ENCODE peak calls at places on chromosomes 2 and 18, in four cellular contexts. One of them, this sample, is unnamed. For H3K4me1, the result is how much of the 10 kb centered on the place peaks cover.

GRCh38 chr18:48073231-48073930 is 142.9 kb upstream of the SMAD2 start:
- DNase-seq in ovary: peak
- DNase-seq in transverse colon: no peak
- DNase-seq in psoas muscle: peak
- DNase-seq in this sample: no peak

GRCh38 chr2:46945671-46946070 is 30.1 kb upstream of the MCFD2 start:
- DNase-seq in ovary: no peak
- DNase-seq in transverse colon: no peak
- DNase-seq in psoas muscle: no peak
- DNase-seq in this sample: no peak

GRCh38 chr2:138239902-138240595 is 261.5 kb upstream of the SPOPL start:
- DNase-seq in ovary: no peak
- DNase-seq in transverse colon: no peak
- DNase-seq in psoas muscle: no peak
- DNase-seq in this sample: no peak

GRCh38 chr2:235917506-235917905 is 250.7 kb downstream of the GBX2 start:
- DNase-seq in ovary: no peak
- DNase-seq in transverse colon: no peak
- DNase-seq in psoas muscle: no peak
- DNase-seq in this sample: no peak

GRCh38 chr2:54456526-54457325 is 599 bp downstream of the SPTBN1 start:
- DNase-seq in ovary: peak
- DNase-seq in transverse colon: peak
- DNase-seq in psoas muscle: peak
- DNase-seq in this sample: no peak

GRCh38 chr2:102782916-102783315 is 21.1 kb downstream of the TMEM182 start:
- DNase-seq in ovary: no peak
- DNase-seq in transverse colon: no peak
- DNase-seq in psoas muscle: no peak
- DNase-seq in this sample: no peak

GRCh38 chr2:218009191-218010114 is 6.7 kb upstream of the TNS1 start:
- DNase-seq in ovary: peak
- DNase-seq in transverse colon: no peak
- DNase-seq in psoas muscle: no peak
- DNase-seq in this sample: no peak

GRCh38 chr2:237319887-237320286 is 94.1 kb downstream of the COL6A3 start:
- DNase-seq in ovary: no peak
- DNase-seq in transverse colon: no peak
- DNase-seq in psoas muscle: no peak
- DNase-seq in this sample: no peak

GRCh38 chr2:226063704-226064390 is 664.3 kb downstream of the NYAP2 start:
- DNase-seq in ovary: no peak
- DNase-seq in transverse colon: no peak
- DNase-seq in psoas muscle: no peak
- DNase-seq in this sample: no peak

GRCh38 chr2:136126527-136126926 is 8.6 kb upstream of the CXCR4 start:
- DNase-seq in ovary: no peak
- DNase-seq in transverse colon: no peak
- DNase-seq in psoas muscle: no peak
- DNase-seq in this sample: no peak

GRCh38 chr2:110097506-110098220 is 18.0 kb downstream of the MALL start:
- DNase-seq in ovary: no peak
- DNase-seq in transverse colon: peak
- DNase-seq in psoas muscle: no peak
- DNase-seq in this sample: no peak

GRCh38 chr18:68713791-68714190 is 1.1 kb downstream of the TMX3 start:
- DNase-seq in ovary: no peak
- DNase-seq in transverse colon: no peak
- DNase-seq in psoas muscle: no peak
- DNase-seq in this sample: no peak

GRCh38 chr2:951224-952006 is 766 bp downstream of the SNTG2 start:
- DNase-seq in ovary: no peak
- DNase-seq in transverse colon: no peak
- DNase-seq in psoas muscle: no peak
- DNase-seq in this sample: no peak

GRCh38 chr2:38581193-38582147 is 21.3 kb downstream of the HNRNPLL start:
- DNase-seq in ovary: peak
- DNase-seq in transverse colon: peak
- DNase-seq in psoas muscle: no peak
- DNase-seq in this sample: no peak

GRCh38 chr18:74476154-74476553 is 19.0 kb upstream of the DIPK1C start:
- DNase-seq in ovary: no peak
- DNase-seq in transverse colon: no peak
- DNase-seq in psoas muscle: no peak
- DNase-seq in this sample: no peak

GRCh38 chr2:220129427-220129826 is 502.0 kb downstream of the SLC4A3 start:
- DNase-seq in ovary: no peak
- DNase-seq in transverse colon: no peak
- DNase-seq in psoas muscle: no peak
- DNase-seq in this sample: no peak

GRCh38 chr2:25669520-25669919 is 3.9 kb downstream of the DTNB start:
- DNase-seq in ovary: no peak
- DNase-seq in transverse colon: no peak
- DNase-seq in psoas muscle: no peak
- DNase-seq in this sample: no peak

GRCh38 chr2:207073791-207074678 is 91.7 kb downstream of the KLF7 start:
- DNase-seq in ovary: no peak
- DNase-seq in transverse colon: no peak
- DNase-seq in psoas muscle: peak
- DNase-seq in this sample: peak

GRCh38 chr2:240460243-240460630 is 24.8 kb downstream of the GPC1 start:
- DNase-seq in ovary: no peak
- DNase-seq in transverse colon: no peak
- DNase-seq in psoas muscle: no peak
- DNase-seq in this sample: peak

GRCh38 chr2:120395686-120396518 is 50.0 kb downstream of the INHBB start:
- DNase-seq in ovary: no peak
- DNase-seq in transverse colon: no peak
- DNase-seq in psoas muscle: no peak
- DNase-seq in this sample: no peak

GRCh38 chr2:240463274-240463865 is 27.9 kb downstream of the GPC1 start:
- DNase-seq in ovary: peak
- DNase-seq in transverse colon: peak
- DNase-seq in psoas muscle: peak
- DNase-seq in this sample: peak

GRCh38 chr2:211930331-211930730 is 608.3 kb downstream of the ERBB4 start:
- DNase-seq in ovary: no peak
- DNase-seq in transverse colon: no peak
- DNase-seq in psoas muscle: no peak
- DNase-seq in this sample: no peak

GRCh38 chr2:36438454-36438977 is 82.9 kb downstream of the CRIM1 start:
- DNase-seq in ovary: no peak
- DNase-seq in transverse colon: no peak
- DNase-seq in psoas muscle: no peak
- DNase-seq in this sample: no peak

GRCh38 chr18:13379930-13380665 is 161.5 kb downstream of the LDLRAD4 start:
- DNase-seq in ovary: no peak
- DNase-seq in transverse colon: no peak
- DNase-seq in psoas muscle: no peak
- DNase-seq in this sample: no peak

GRCh38 chr18:40048886-40049650 is 1906.0 kb upstream of the PIK3C3 start:
- DNase-seq in ovary: no peak
- DNase-seq in transverse colon: no peak
- DNase-seq in psoas muscle: no peak
- DNase-seq in this sample: no peak

GRCh38 chr2:62691186-62691585 is 14.3 kb upstream of the EHBP1 start:
- DNase-seq in ovary: no peak
- DNase-seq in transverse colon: no peak
- DNase-seq in psoas muscle: no peak
- DNase-seq in this sample: no peak

GRCh38 chr18:57853133-57853532 is 50.0 kb upstream of the ATP8B1 start:
- DNase-seq in ovary: no peak
- DNase-seq in transverse colon: no peak
- DNase-seq in psoas muscle: no peak
- DNase-seq in this sample: no peak

GRCh38 chr2:26848336-26849055 is 564 bp downstream of the DPYSL5 start:
- DNase-seq in ovary: peak
- DNase-seq in transverse colon: no peak
- DNase-seq in psoas muscle: peak
- DNase-seq in this sample: peak

GRCh38 chr2:24429711-24430110 is 61.3 kb upstream of the NCOA1 start:
- DNase-seq in ovary: no peak
- DNase-seq in transverse colon: no peak
- DNase-seq in psoas muscle: no peak
- DNase-seq in this sample: no peak

GRCh38 chr2:6993230-6993640 is 76.0 kb downstream of the RNF144A start:
- DNase-seq in ovary: no peak
- DNase-seq in transverse colon: no peak
- DNase-seq in psoas muscle: peak
- DNase-seq in this sample: no peak

GRCh38 chr18:23812566-23813440 is 123.5 kb downstream of the LAMA3 start:
- DNase-seq in ovary: no peak
- DNase-seq in transverse colon: no peak
- DNase-seq in psoas muscle: no peak
- DNase-seq in this sample: no peak

GRCh38 chr2:20391951-20392699 is 41.5 kb upstream of the PUM2 start:
- DNase-seq in ovary: no peak
- DNase-seq in transverse colon: peak
- DNase-seq in psoas muscle: no peak
- DNase-seq in this sample: no peak

GRCh38 chr2:239227111-239227581 is 173.7 kb downstream of the HDAC4 start:
- DNase-seq in ovary: no peak
- DNase-seq in transverse colon: no peak
- DNase-seq in psoas muscle: no peak
- DNase-seq in this sample: no peak
- H3K4me1 ChIP-seq in ovary: under half
- H3K4me1 ChIP-seq in transverse colon: half or more
- H3K4me1 ChIP-seq in psoas muscle: half or more
- H3K4me1 ChIP-seq in this sample: under half

DNA sequence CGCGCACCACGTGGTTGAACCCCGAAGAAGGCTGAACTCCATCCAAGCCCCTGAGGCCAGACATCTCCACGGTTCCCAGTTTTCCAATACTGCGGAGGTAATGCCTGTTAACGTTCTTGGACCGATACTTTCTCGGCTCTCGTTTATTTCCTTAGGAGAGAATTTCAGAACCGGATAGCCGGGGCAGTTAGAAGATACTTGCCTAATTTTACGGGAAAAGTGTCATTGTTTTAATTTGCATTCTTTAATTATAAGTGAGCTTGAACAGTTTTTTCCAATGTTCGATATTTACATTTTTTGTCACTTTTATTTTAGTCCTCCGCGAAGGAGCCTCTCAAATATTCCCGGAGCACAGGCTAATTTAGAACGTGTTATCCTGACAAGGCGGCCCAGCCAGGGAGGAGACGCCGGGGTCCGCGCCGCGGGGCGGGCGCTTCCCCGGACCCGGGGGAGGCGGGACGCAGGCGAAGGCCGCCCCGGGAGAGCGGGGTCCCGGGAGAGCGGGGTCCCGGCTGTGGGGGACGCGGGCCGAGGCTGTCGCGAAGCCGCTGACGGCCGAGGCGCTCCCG is 10.1 kb upstream of the KCNG2 start:
- DNase-seq in ovary: peak
- DNase-seq in transverse colon: no peak
- DNase-seq in psoas muscle: no peak
- DNase-seq in this sample: no peak
- H3K4me3 ChIP-seq in ovary: no peak
- H3K4me3 ChIP-seq in transverse colon: no peak
- H3K4me3 ChIP-seq in psoas muscle: peak
- H3K4me3 ChIP-seq in this sample: no peak

GRCh38 chr2:182933629-182934028 is 67.2 kb upstream of the FRZB start:
- DNase-seq in ovary: no peak
- DNase-seq in transverse colon: no peak
- DNase-seq in psoas muscle: no peak
- DNase-seq in this sample: no peak

GRCh38 chr2:182941121-182941713 is 74.8 kb upstream of the FRZB start:
- DNase-seq in ovary: no peak
- DNase-seq in transverse colon: no peak
- DNase-seq in psoas muscle: no peak
- DNase-seq in this sample: no peak

GRCh38 chr2:182941939-182942338 is 75.5 kb upstream of the FRZB start:
- DNase-seq in ovary: no peak
- DNase-seq in transverse colon: no peak
- DNase-seq in psoas muscle: no peak
- DNase-seq in this sample: no peak

GRCh38 chr2:182942756-182943155 is 76.3 kb upstream of the FRZB start:
- DNase-seq in ovary: no peak
- DNase-seq in transverse colon: no peak
- DNase-seq in psoas muscle: no peak
- DNase-seq in this sample: no peak

DNA sequence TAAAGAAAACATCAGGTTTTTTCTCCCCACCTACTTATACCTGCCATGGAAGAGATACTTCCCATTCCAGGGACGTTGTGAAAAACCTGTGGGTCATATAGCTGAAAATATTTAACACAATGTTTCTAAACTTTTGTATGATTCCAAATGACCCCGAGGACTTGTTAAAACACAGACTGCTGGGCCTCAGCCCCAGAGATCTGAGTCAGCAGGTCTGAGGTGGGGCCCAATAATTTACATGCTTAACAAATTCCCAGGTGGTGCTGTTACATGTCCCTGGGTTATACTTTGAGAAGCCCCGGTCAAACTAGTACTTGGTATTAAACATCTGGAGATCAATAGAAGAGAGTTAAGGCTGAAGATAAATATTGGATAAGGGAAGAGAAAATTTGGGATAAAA is 71.4 kb upstream of the FRZB start:
- DNase-seq in ovary: no peak
- DNase-seq in transverse colon: no peak
- DNase-seq in psoas muscle: no peak
- DNase-seq in this sample: no peak
- H3K4me1 ChIP-seq in ovary: under half
- H3K4me1 ChIP-seq in transverse colon: under half
- H3K4me1 ChIP-seq in psoas muscle: under half
- H3K4me1 ChIP-seq in this sample: under half

GRCh38 chr18:72840109-72840508 is 27.7 kb downstream of the NETO1 start:
- DNase-seq in ovary: no peak
- DNase-seq in transverse colon: no peak
- DNase-seq in psoas muscle: no peak
- DNase-seq in this sample: no peak
- H3K4me3 ChIP-seq in ovary: no peak
- H3K4me3 ChIP-seq in transverse colon: no peak
- H3K4me3 ChIP-seq in psoas muscle: no peak
- H3K4me3 ChIP-seq in this sample: no peak

This sample was measured in aorta.